ENCODE peak calls at places on chromosomes 12 and 14, in five cellular contexts. T is fibroblast of the aortic adventitia, B is transverse colon, L is HEK293T, W is EH. J is an unnamed sample.
A peak's percentile ranks its signal among the peaks of the same experiment; 100 is the strongest.

GRCh38 chr14:101823511-101824120 is 62.1 kb downstream of the PPP2R5C start:
- DNase-seq in T (peak; percentile 55), B (peak; percentile 60), L (no peak), W (peak; percentile 37), J (peak; percentile 58)

GRCh38 chr14:69769623-69770022 is 2.7 kb downstream of the SRSF5 start:
- DNase-seq in T (no peak), B (no peak), L (no peak), W (no peak), J (no peak)

GRCh38 chr14:101876539-101876938 is 87.8 kb upstream of the DYNC1H1 start:
- DNase-seq in T (peak; percentile 53), B (peak; percentile 83), L (no peak), W (peak; percentile 35), J (peak; percentile 87)

GRCh38 chr12:87157791-87158190 is 871.4 kb downstream of the C12orf50 start:
- DNase-seq in T (peak; percentile 99), B (no peak), L (no peak), W (peak; percentile 23), J (no peak)

GRCh38 chr12:30594509-30594908 is 101.2 kb downstream of the IPO8 start:
- DNase-seq in T (no peak), B (no peak), L (no peak), W (no peak), J (no peak)

GRCh38 chr12:6905414-6906040 is 905 bp downstream of the LRRC23 start:
- DNase-seq in T (no peak), B (no peak), L (no peak), W (no peak), J (no peak)

GRCh38 chr12:49603721-49604120 is 1.7 kb downstream of the FAM186B start:
- DNase-seq in T (no peak), B (no peak), L (no peak), W (no peak), J (no peak)

GRCh38 chr12:108854453-108855283 is 2.7 kb downstream of the SSH1 start:
- DNase-seq in T (peak; percentile 99), B (no peak), L (no peak), W (peak; percentile 99), J (no peak)

GRCh38 chr14:97866186-97866585 is 1069.0 kb downstream of the VRK1 start:
- DNase-seq in T (no peak), B (no peak), L (no peak), W (no peak), J (no peak)

GRCh38 chr12:3896851-3897351 is 23.7 kb upstream of the PARP11 start:
- DNase-seq in T (no peak), B (no peak), L (no peak), W (peak; percentile 7), J (no peak)

GRCh38 chr12:88958961-88959360 is 378.7 kb upstream of the KITLG start:
- DNase-seq in T (no peak), B (no peak), L (no peak), W (no peak), J (no peak)

GRCh38 chr14:102185360-102185759 is 45.7 kb downstream of the WDR20 start:
- DNase-seq in T (no peak), B (no peak), L (no peak), W (no peak), J (no peak)

GRCh38 chr12:124599074-124599999 is 31.9 kb upstream of the NCOR2 start:
- DNase-seq in T (peak; percentile 78), B (no peak), L (no peak), W (peak; percentile 80), J (no peak)

GRCh38 chr14:22838631-22839041 is 2.3 kb downstream of the MMP14 start:
- DNase-seq in T (peak; percentile 65), B (peak; percentile 25), L (no peak), W (peak; percentile 88), J (no peak)

GRCh38 chr12:66397574-66397973 is 95.3 kb downstream of the HELB start:
- DNase-seq in T (no peak), B (no peak), L (no peak), W (no peak), J (no peak)

GRCh38 chr14:99737451-99737951 is 53.4 kb downstream of the CYP46A1 start:
- DNase-seq in T (peak; percentile 49), B (no peak), L (no peak), W (peak; percentile 35), J (no peak)

GRCh38 chr14:101471723-101472517 is 89.4 kb upstream of the DIO3 start:
- DNase-seq in T (no peak), B (no peak), L (no peak), W (no peak), J (no peak)